ENCODE peak calls at places on chromosome 21, in seven cellular contexts. One of them, this sample, is unnamed.

GRCh38 chr21:43609501-43610340 is 49.6 kb downstream of the HSF2BP start:
- DNase-seq in K562: peak
- DNase-seq in GM12891: no peak
- DNase-seq in H1: no peak
- DNase-seq in SK-N-SH: peak
- DNase-seq in GM12878: no peak
- DNase-seq in HepG2: peak
- DNase-seq in this sample: no peak

GRCh38 chr21:43924421-43925095 is 59.5 kb downstream of the AGPAT3 start:
- DNase-seq in K562: no peak
- DNase-seq in GM12891: no peak
- DNase-seq in H1: peak
- DNase-seq in SK-N-SH: no peak
- DNase-seq in GM12878: no peak
- DNase-seq in HepG2: no peak
- DNase-seq in this sample: no peak

GRCh38 chr21:45074048-45074817 is at the start of gene ADARB1:
- DNase-seq in K562: peak
- DNase-seq in GM12891: peak
- DNase-seq in H1: peak
- DNase-seq in SK-N-SH: peak
- DNase-seq in GM12878: no peak
- DNase-seq in HepG2: peak
- DNase-seq in this sample: peak

GRCh38 chr21:46376856-46377453 is 53.0 kb downstream of the PCNT start:
- DNase-seq in K562: no peak
- DNase-seq in GM12891: no peak
- DNase-seq in H1: no peak
- DNase-seq in SK-N-SH: no peak
- DNase-seq in GM12878: no peak
- DNase-seq in HepG2: no peak
- DNase-seq in this sample: no peak

GRCh38 chr21:29104239-29104708 is 26.2 kb upstream of the MAP3K7CL start:
- DNase-seq in K562: no peak
- DNase-seq in GM12891: no peak
- DNase-seq in H1: no peak
- DNase-seq in SK-N-SH: no peak
- DNase-seq in GM12878: no peak
- DNase-seq in HepG2: no peak
- DNase-seq in this sample: no peak

GRCh38 chr21:14454642-14455009 is 71.7 kb upstream of the HSPA13 start:
- DNase-seq in K562: no peak
- DNase-seq in GM12891: no peak
- DNase-seq in H1: no peak
- DNase-seq in SK-N-SH: no peak
- DNase-seq in GM12878: peak
- DNase-seq in HepG2: no peak
- DNase-seq in this sample: no peak

GRCh38 chr21:29423051-29423450 is 124.3 kb downstream of the BACH1 start:
- DNase-seq in K562: no peak
- DNase-seq in GM12891: no peak
- DNase-seq in H1: no peak
- DNase-seq in SK-N-SH: no peak
- DNase-seq in GM12878: no peak
- DNase-seq in HepG2: no peak
- DNase-seq in this sample: no peak

GRCh38 chr21:44440241-44441040 is 14.9 kb upstream of the LRRC3 start:
- DNase-seq in K562: no peak
- DNase-seq in GM12891: no peak
- DNase-seq in H1: no peak
- DNase-seq in SK-N-SH: no peak
- DNase-seq in GM12878: no peak
- DNase-seq in HepG2: no peak
- DNase-seq in this sample: no peak

GRCh38 chr21:45280178-45280821 is 7.4 kb downstream of the POFUT2 start:
- DNase-seq in K562: no peak
- DNase-seq in GM12891: no peak
- DNase-seq in H1: no peak
- DNase-seq in SK-N-SH: no peak
- DNase-seq in GM12878: no peak
- DNase-seq in HepG2: no peak
- DNase-seq in this sample: no peak

GRCh38 chr21:44370027-44370735 is 16.8 kb downstream of the TRPM2 start:
- DNase-seq in K562: peak
- DNase-seq in GM12891: no peak
- DNase-seq in H1: peak
- DNase-seq in SK-N-SH: peak
- DNase-seq in GM12878: no peak
- DNase-seq in HepG2: peak
- DNase-seq in this sample: no peak

GRCh38 chr21:29470397-29470796 is 171.7 kb downstream of the BACH1 start:
- DNase-seq in K562: no peak
- DNase-seq in GM12891: no peak
- DNase-seq in H1: no peak
- DNase-seq in SK-N-SH: no peak
- DNase-seq in GM12878: no peak
- DNase-seq in HepG2: peak
- DNase-seq in this sample: no peak

GRCh38 chr21:43352138-43352537 is 74.8 kb downstream of the SIK1 start:
- DNase-seq in K562: no peak
- DNase-seq in GM12891: no peak
- DNase-seq in H1: no peak
- DNase-seq in SK-N-SH: no peak
- DNase-seq in GM12878: no peak
- DNase-seq in HepG2: no peak
- DNase-seq in this sample: no peak

GRCh38 chr21:45286671-45287437 is 841 bp downstream of the POFUT2 start:
- DNase-seq in K562: no peak
- DNase-seq in GM12891: no peak
- DNase-seq in H1: peak
- DNase-seq in SK-N-SH: peak
- DNase-seq in GM12878: no peak
- DNase-seq in HepG2: no peak
- DNase-seq in this sample: no peak

GRCh38 chr21:26949830-26950229 is 17.1 kb downstream of the ADAMTS5 start:
- DNase-seq in K562: no peak
- DNase-seq in GM12891: no peak
- DNase-seq in H1: no peak
- DNase-seq in SK-N-SH: no peak
- DNase-seq in GM12878: no peak
- DNase-seq in HepG2: no peak
- DNase-seq in this sample: no peak

GRCh38 chr21:19508844-19509243 is 1105.3 kb upstream of the TMPRSS15 start:
- DNase-seq in K562: no peak
- DNase-seq in GM12891: no peak
- DNase-seq in H1: no peak
- DNase-seq in SK-N-SH: no peak
- DNase-seq in GM12878: no peak
- DNase-seq in HepG2: no peak
- DNase-seq in this sample: no peak

GRCh38 chr21:15141236-15141970 is 76.6 kb upstream of the NRIP1 start:
- DNase-seq in K562: no peak
- DNase-seq in GM12891: no peak
- DNase-seq in H1: no peak
- DNase-seq in SK-N-SH: no peak
- DNase-seq in GM12878: no peak
- DNase-seq in HepG2: no peak
- DNase-seq in this sample: no peak

GRCh38 chr21:17903029-17903806 is 84.1 kb upstream of the C21orf91 start:
- DNase-seq in K562: peak
- DNase-seq in GM12891: no peak
- DNase-seq in H1: no peak
- DNase-seq in SK-N-SH: peak
- DNase-seq in GM12878: no peak
- DNase-seq in HepG2: no peak
- DNase-seq in this sample: no peak

GRCh38 chr21:42991992-42992740 is 17.8 kb downstream of the PKNOX1 start:
- DNase-seq in K562: peak
- DNase-seq in GM12891: no peak
- DNase-seq in H1: no peak
- DNase-seq in SK-N-SH: no peak
- DNase-seq in GM12878: no peak
- DNase-seq in HepG2: no peak
- DNase-seq in this sample: no peak

GRCh38 chr21:37870229-37870628 is 46.0 kb downstream of the KCNJ6 start:
- DNase-seq in K562: no peak
- DNase-seq in GM12891: no peak
- DNase-seq in H1: no peak
- DNase-seq in SK-N-SH: no peak
- DNase-seq in GM12878: no peak
- DNase-seq in HepG2: no peak
- DNase-seq in this sample: no peak

GRCh38 chr21:46151261-46151988 is 4.0 kb downstream of the FTCD start:
- DNase-seq in K562: no peak
- DNase-seq in GM12891: no peak
- DNase-seq in H1: no peak
- DNase-seq in SK-N-SH: no peak
- DNase-seq in GM12878: no peak
- DNase-seq in HepG2: no peak
- DNase-seq in this sample: no peak

GRCh38 chr21:43339668-43340067 is 87.3 kb downstream of the SIK1 start:
- DNase-seq in K562: no peak
- DNase-seq in GM12891: no peak
- DNase-seq in H1: no peak
- DNase-seq in SK-N-SH: no peak
- DNase-seq in GM12878: no peak
- DNase-seq in HepG2: no peak
- DNase-seq in this sample: no peak

GRCh38 chr21:15190837-15191236 is 126.0 kb upstream of the NRIP1 start:
- DNase-seq in K562: no peak
- DNase-seq in GM12891: no peak
- DNase-seq in H1: no peak
- DNase-seq in SK-N-SH: no peak
- DNase-seq in GM12878: no peak
- DNase-seq in HepG2: no peak
- DNase-seq in this sample: no peak

GRCh38 chr21:26445440-26445839 is 127.6 kb downstream of the CYYR1 start:
- DNase-seq in K562: no peak
- DNase-seq in GM12891: no peak
- DNase-seq in H1: no peak
- DNase-seq in SK-N-SH: no peak
- DNase-seq in GM12878: no peak
- DNase-seq in HepG2: no peak
- DNase-seq in this sample: no peak

GRCh38 chr21:44295646-44296045 is 4.2 kb upstream of the PFKL start:
- DNase-seq in K562: no peak
- DNase-seq in GM12891: no peak
- DNase-seq in H1: no peak
- DNase-seq in SK-N-SH: no peak
- DNase-seq in GM12878: no peak
- DNase-seq in HepG2: no peak
- DNase-seq in this sample: no peak

GRCh38 chr21:46096997-46097825 is 701 bp upstream of the COL6A2 start:
- DNase-seq in K562: no peak
- DNase-seq in GM12891: no peak
- DNase-seq in H1: peak
- DNase-seq in SK-N-SH: no peak
- DNase-seq in GM12878: no peak
- DNase-seq in HepG2: no peak
- DNase-seq in this sample: peak

DNA sequence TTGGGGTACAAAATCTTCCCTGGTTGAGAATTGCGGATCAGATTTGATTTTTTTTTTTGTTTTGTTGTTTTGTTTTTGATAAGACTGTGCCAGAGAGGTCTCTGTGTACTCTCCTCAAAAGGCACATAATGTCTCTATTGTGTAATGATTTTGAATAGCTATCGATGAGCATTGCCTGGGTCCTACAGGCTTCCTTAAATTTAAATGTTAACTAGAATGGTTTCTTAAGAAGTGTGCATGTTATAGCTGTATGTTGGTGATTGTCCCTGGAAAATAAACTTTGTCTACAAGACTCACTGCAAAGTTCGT is 121.2 kb downstream of the ITSN1 start:
- DNase-seq in K562: no peak
- DNase-seq in GM12891: no peak
- DNase-seq in H1: no peak
- DNase-seq in SK-N-SH: no peak
- DNase-seq in GM12878: no peak
- DNase-seq in HepG2: no peak
- DNase-seq in this sample: no peak
- TF ChIP-seq TAF1 in K562: no peak
- TF ChIP-seq TAF1 in GM12891: no peak
- TF ChIP-seq TAF1 in H1: no peak
- TF ChIP-seq TAF1 in SK-N-SH: no peak
- TF ChIP-seq TAF1 in GM12878: no peak
- TF ChIP-seq TAF1 in HepG2: no peak
- TF ChIP-seq TAF1 in this sample: no peak

GRCh38 chr21:34545079-34545884 is 33.3 kb upstream of the KCNE1 start:
- DNase-seq in K562: peak
- DNase-seq in GM12891: peak
- DNase-seq in H1: no peak
- DNase-seq in SK-N-SH: no peak
- DNase-seq in GM12878: peak
- DNase-seq in HepG2: peak
- DNase-seq in this sample: peak

GRCh38 chr21:34537838-34538237 is 25.8 kb upstream of the KCNE1 start:
- DNase-seq in K562: no peak
- DNase-seq in GM12891: no peak
- DNase-seq in H1: no peak
- DNase-seq in SK-N-SH: no peak
- DNase-seq in GM12878: no peak
- DNase-seq in HepG2: no peak
- DNase-seq in this sample: no peak

GRCh38 chr21:34546556-34546955 is 34.5 kb upstream of the KCNE1 start:
- DNase-seq in K562: no peak
- DNase-seq in GM12891: no peak
- DNase-seq in H1: no peak
- DNase-seq in SK-N-SH: no peak
- DNase-seq in GM12878: no peak
- DNase-seq in HepG2: no peak
- DNase-seq in this sample: no peak

GRCh38 chr21:34544032-34544496 is 32.1 kb upstream of the KCNE1 start:
- DNase-seq in K562: peak
- DNase-seq in GM12891: no peak
- DNase-seq in H1: peak
- DNase-seq in SK-N-SH: peak
- DNase-seq in GM12878: no peak
- DNase-seq in HepG2: peak
- DNase-seq in this sample: no peak

GRCh38 chr21:34543017-34543416 is 31.0 kb upstream of the KCNE1 start:
- DNase-seq in K562: no peak
- DNase-seq in GM12891: no peak
- DNase-seq in H1: no peak
- DNase-seq in SK-N-SH: no peak
- DNase-seq in GM12878: no peak
- DNase-seq in HepG2: no peak
- DNase-seq in this sample: no peak
- TF ChIP-seq POLR2AphosphoS5 in K562: no peak
- TF ChIP-seq POLR2AphosphoS5 in GM12891: no peak
- TF ChIP-seq POLR2AphosphoS5 in H1: no peak
- TF ChIP-seq POLR2AphosphoS5 in SK-N-SH: no peak
- TF ChIP-seq POLR2AphosphoS5 in GM12878: no peak
- TF ChIP-seq POLR2AphosphoS5 in HepG2: no peak
- TF ChIP-seq POLR2AphosphoS5 in this sample: no peak

GRCh38 chr21:31201548-31201947 is 142.5 kb downstream of the TIAM1 start:
- DNase-seq in K562: no peak
- DNase-seq in GM12891: no peak
- DNase-seq in H1: no peak
- DNase-seq in SK-N-SH: no peak
- DNase-seq in GM12878: peak
- DNase-seq in HepG2: no peak
- DNase-seq in this sample: no peak
- TF ChIP-seq TAF1 in K562: no peak
- TF ChIP-seq TAF1 in GM12891: no peak
- TF ChIP-seq TAF1 in H1: no peak
- TF ChIP-seq TAF1 in SK-N-SH: no peak
- TF ChIP-seq TAF1 in GM12878: no peak
- TF ChIP-seq TAF1 in HepG2: no peak
- TF ChIP-seq TAF1 in this sample: no peak

GRCh38 chr21:41939391-41939790 is 14.4 kb downstream of the C2CD2 start:
- DNase-seq in K562: no peak
- DNase-seq in GM12891: no peak
- DNase-seq in H1: no peak
- DNase-seq in SK-N-SH: no peak
- DNase-seq in GM12878: no peak
- DNase-seq in HepG2: no peak
- DNase-seq in this sample: no peak
- TF ChIP-seq POLR2AphosphoS5 in K562: no peak
- TF ChIP-seq POLR2AphosphoS5 in GM12891: no peak
- TF ChIP-seq POLR2AphosphoS5 in H1: no peak
- TF ChIP-seq POLR2AphosphoS5 in SK-N-SH: no peak
- TF ChIP-seq POLR2AphosphoS5 in GM12878: no peak
- TF ChIP-seq POLR2AphosphoS5 in HepG2: no peak
- TF ChIP-seq POLR2AphosphoS5 in this sample: no peak

This sample was measured in GM12892.